ENCODE peak calls at places on chromosome 20, in nine cellular contexts. E, A, T, W, U, X, K, N and S are unnamed samples. For H3K4me1, the result is how much of the 10 kb centered on the place peaks cover.

GRCh38 chr20:7308163-7308562 is 540.7 kb downstream of the BMP2 start:
- DNase-seq in K (no peak), X (no peak), N (no peak), E (no peak), U (no peak), W (no peak), T (no peak), A (no peak), S (no peak)

GRCh38 chr20:9081423-9081966 is 12.6 kb downstream of the PLCB4 start:
- DNase-seq in K (no peak), A (no peak), X (no peak), E (no peak), W (no peak), U (no peak), N (no peak), T (no peak), S (no peak)

GRCh38 chr20:53676987-53677386 is 83.3 kb upstream of the ZNF217 start:
- DNase-seq in N (no peak), T (no peak), W (no peak), X (no peak), U (no peak), K (no peak), E (no peak), A (no peak), S (no peak)

GRCh38 chr20:31608256-31608980 is 3.3 kb downstream of the ID1 start:
- DNase-seq in A (peak), X (peak), W (peak), N (peak), K (peak), E (peak), T (peak), U (peak), S (peak)

GRCh38 chr20:48845721-48846306 is 18.0 kb upstream of the PREX1 start:
- DNase-seq in T (no peak), W (no peak), E (no peak), K (peak), N (no peak), X (no peak), U (no peak), A (no peak), S (no peak)

GRCh38 chr20:3461911-3462677 is 8.7 kb upstream of the ATRN start:
- DNase-seq in K (no peak), N (no peak), A (no peak), T (no peak), E (no peak), U (no peak), X (no peak), W (no peak), S (no peak)

GRCh38 chr20:41587523-41587922 is 30.7 kb downstream of the CHD6 start:
- DNase-seq in E (no peak), X (no peak), K (no peak), U (no peak), A (no peak), W (no peak), T (no peak), N (no peak), S (no peak)

GRCh38 chr20:33291830-33292355 is 8.9 kb downstream of the BPIFB1 start:
- DNase-seq in X (peak), U (no peak), A (no peak), E (no peak), T (no peak), K (peak), N (peak), W (peak), S (no peak)

GRCh38 chr20:31956556-31957220 is 4.8 kb upstream of the PDRG1 start:
- DNase-seq in U (no peak), E (no peak), A (no peak), T (no peak), X (no peak), W (no peak), N (no peak), K (no peak), S (no peak)

GRCh38 chr20:57920971-57921370 is 211.2 kb upstream of the PMEPA1 start:
- DNase-seq in T (no peak), X (no peak), N (no peak), K (no peak), E (no peak), U (no peak), W (no peak), A (no peak), S (no peak)

GRCh38 chr20:1474817-1475603 is 8.4 kb upstream of the NSFL1C start:
- DNase-seq in W (no peak), K (no peak), U (no peak), X (no peak), E (no peak), N (no peak), A (no peak), T (no peak), S (no peak)

GRCh38 chr20:49631074-49631716 is 63.3 kb upstream of the PTGIS start:
- DNase-seq in U (no peak), T (no peak), X (peak), N (no peak), W (no peak), K (no peak), E (peak), A (no peak), S (no peak)

GRCh38 chr20:3714092-3714491 is 1.7 kb upstream of the SIGLEC1 start:
- DNase-seq in A (peak), E (no peak), T (no peak), W (no peak), U (no peak), K (no peak), N (no peak), X (no peak), S (no peak)

GRCh38 chr20:54133434-54134427 is 40.1 kb downstream of the CYP24A1 start:
- DNase-seq in U (no peak), E (no peak), A (no peak), W (peak), T (peak), K (no peak), X (no peak), N (no peak), S (no peak)

GRCh38 chr20:389220-389619 is 8.7 kb downstream of the TRIB3 start:
- DNase-seq in T (no peak), E (no peak), N (peak), K (no peak), A (no peak), U (peak), X (no peak), W (no peak), S (no peak)

GRCh38 chr20:20743511-20744169 is 31.2 kb upstream of the RALGAPA2 start:
- DNase-seq in K (peak), U (peak), E (peak), A (peak), W (peak), X (peak), T (peak), N (peak), S (peak)

GRCh38 chr20:2890743-2891142 is 17.5 kb downstream of the PTPRA start:
- DNase-seq in T (no peak), N (no peak), A (no peak), W (no peak), X (no peak), E (no peak), K (peak), U (no peak), S (no peak)

GRCh38 chr20:16689906-16690305 is 39.9 kb upstream of the SNRPB2 start:
- DNase-seq in U (no peak), N (no peak), W (no peak), X (no peak), E (no peak), A (no peak), T (no peak), K (no peak), S (no peak)

GRCh38 chr20:3645309-3646066 is 17.7 kb downstream of the GFRA4 start:
- DNase-seq in A (no peak), U (no peak), W (no peak), K (no peak), T (no peak), E (no peak), N (no peak), X (no peak), S (no peak)

GRCh38 chr20:36173451-36173933 is 19.0 kb downstream of the EPB41L1 start:
- DNase-seq in A (no peak), K (no peak), T (no peak), E (no peak), N (no peak), X (no peak), W (no peak), U (no peak), S (peak)

GRCh38 chr20:25070821-25071473 is 11.0 kb downstream of the VSX1 start:
- DNase-seq in W (no peak), T (no peak), E (no peak), A (no peak), K (no peak), N (peak), X (no peak), U (no peak), S (no peak)

GRCh38 chr20:60528141-60528540 is 569.9 kb downstream of the CDH26 start:
- DNase-seq in W (no peak), K (no peak), E (no peak), A (no peak), X (no peak), N (no peak), T (no peak), U (no peak), S (no peak)

GRCh38 chr20:13913517-13913916 is 76.9 kb downstream of the SEL1L2 start:
- DNase-seq in A (no peak), W (no peak), U (no peak), K (no peak), N (no peak), E (no peak), X (no peak), T (no peak), S (no peak)

GRCh38 chr20:62368629-62369507 is 1.8 kb upstream of the LAMA5 start:
- DNase-seq in X (no peak), E (no peak), T (no peak), K (peak), A (peak), N (no peak), U (peak), W (peak), S (no peak)

GRCh38 chr20:2470051-2470431 is 548 bp downstream of the SNRPB start:
- DNase-seq in K (peak), T (peak), X (peak), U (no peak), N (no peak), W (peak), A (no peak), E (no peak), S (peak)

GRCh38 chr20:62675156-62675871 is 33.0 kb downstream of the SLCO4A1 start:
- DNase-seq in T (no peak), U (no peak), N (no peak), E (no peak), W (no peak), A (no peak), K (no peak), X (no peak), S (no peak)

GRCh38 chr20:21262812-21263211 is 40.3 kb upstream of the XRN2 start:
- DNase-seq in E (no peak), K (no peak), A (no peak), U (no peak), N (no peak), T (no peak), X (peak), W (no peak), S (no peak)

GRCh38 chr20:20712004-20712473 is 405 bp downstream of the RALGAPA2 start:
- DNase-seq in W (peak), U (peak), T (peak), N (no peak), A (no peak), E (no peak), X (peak), K (peak), S (peak)

GRCh38 chr20:47353224-47353696 is 3.2 kb downstream of the ZMYND8 start:
- DNase-seq in U (no peak), X (no peak), K (peak), E (no peak), T (no peak), N (no peak), A (no peak), W (no peak), S (no peak)
- H3K4me1 ChIP-seq in U (half or more), X (half or more), K (half or more), E (under half), T (half or more), N (half or more), A (half or more), W (half or more), S (half or more)

DNA sequence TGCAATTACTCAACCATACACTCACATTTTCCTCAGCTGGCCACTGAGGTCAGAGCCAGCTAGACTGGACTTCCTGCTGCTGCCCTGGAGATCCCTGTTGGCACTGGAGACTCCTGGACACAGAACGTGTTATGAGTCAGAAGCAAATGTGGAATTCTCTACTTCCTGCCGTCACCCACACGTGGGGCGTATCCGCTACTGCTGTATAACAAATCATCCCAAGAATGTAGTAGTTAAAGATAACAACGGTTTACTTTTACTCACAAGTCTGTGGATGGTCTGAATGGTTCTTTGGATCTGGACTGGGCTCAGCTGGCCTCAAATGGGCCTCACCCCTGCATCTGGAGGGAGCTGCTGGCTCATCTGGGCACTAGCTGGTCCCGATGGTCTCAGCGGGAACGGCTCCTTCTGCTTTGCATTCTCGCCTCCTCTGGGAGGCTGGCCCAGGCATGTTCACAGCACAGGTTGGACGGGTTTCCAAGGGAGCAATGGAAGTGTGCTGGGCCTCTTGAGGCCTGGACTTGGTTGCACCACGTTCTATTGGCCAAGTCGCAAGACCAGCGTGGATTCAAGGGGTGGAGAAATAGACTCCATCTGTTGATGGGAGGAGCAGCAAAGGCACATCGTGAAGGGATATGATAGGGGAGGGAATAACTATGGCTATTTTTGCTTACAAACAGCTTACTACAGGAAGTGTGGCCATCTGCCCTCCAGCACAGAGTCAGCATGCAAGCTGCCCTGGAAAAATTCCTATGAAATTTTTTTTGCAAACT is 118.5 kb downstream of the SNX5 start:
- DNase-seq in T (no peak), K (peak), U (no peak), E (no peak), W (peak), A (peak), X (peak), N (no peak), S (peak)
- H3K27ac ChIP-seq in T (no peak), K (peak), U (no peak), E (no peak), W (no peak), A (peak), X (no peak), N (peak), S (peak)

DNA sequence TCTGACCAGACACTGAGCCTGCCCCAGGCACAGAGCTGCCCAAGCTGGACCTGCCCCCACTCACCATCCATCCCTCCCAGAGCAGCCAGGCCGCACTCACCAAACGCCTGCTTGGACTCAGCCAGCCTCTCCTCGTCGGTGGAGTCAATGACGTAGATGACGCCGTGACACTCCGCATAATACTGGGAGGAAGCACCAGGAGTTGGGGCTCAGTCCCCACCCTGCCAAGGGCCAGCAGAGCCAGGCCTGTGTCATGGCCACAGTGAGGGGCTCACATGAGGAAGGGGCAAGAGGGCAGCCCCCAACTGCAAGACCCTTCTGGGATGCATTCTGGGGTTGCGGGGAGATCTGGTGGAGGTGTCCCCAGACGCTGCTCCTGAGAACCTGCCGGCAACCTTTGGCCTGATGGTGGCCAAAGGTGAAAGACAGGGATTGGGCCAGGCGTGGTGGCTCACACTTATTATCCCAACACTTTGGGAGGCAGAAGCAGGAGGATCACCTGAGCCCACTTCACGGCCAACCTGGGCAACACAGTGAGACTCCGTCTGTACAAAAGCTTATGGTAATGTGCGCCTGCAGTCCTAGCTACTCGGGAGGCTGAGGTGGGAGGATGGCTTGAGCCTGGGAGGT is 5.6 kb downstream of the ARFRP1 start:
- DNase-seq in A (peak), K (no peak), X (no peak), T (no peak), U (peak), N (peak), E (no peak), W (no peak), S (no peak)
- TF ChIP-seq POLR2A in A (no peak), K (no peak), X (no peak), T (no peak), U (no peak), N (no peak), E (no peak), W (peak), S (no peak)

DNA sequence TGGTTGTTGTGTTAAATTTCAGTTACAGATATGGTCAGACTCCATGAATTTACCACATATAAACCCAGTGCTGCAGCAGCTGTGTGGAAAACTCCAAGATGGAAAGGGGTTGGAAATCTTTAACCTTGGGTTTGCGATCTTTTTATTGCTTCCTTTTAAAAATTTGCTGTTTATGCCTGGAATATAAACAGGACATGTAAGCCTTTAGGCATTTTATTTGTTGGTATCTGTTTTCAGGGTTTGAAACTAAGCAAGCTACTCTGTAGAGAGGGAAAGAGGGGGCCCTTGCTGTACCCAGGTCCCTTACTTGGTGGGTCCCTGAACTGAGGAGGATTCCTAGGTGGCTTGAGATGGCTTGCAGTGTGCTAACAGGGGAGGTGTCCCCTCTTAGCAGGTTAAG is 800 bp downstream of the PKIG start:
- DNase-seq in U (no peak), W (no peak), E (no peak), A (no peak), K (peak), X (no peak), N (no peak), T (no peak), S (no peak)
- H3K4me1 ChIP-seq in U (under half), W (under half), E (under half), A (half or more), K (half or more), X (under half), N (half or more), T (under half), S (half or more)

GRCh38 chr20:38831049-38831691 is 25.7 kb downstream of the PPP1R16B start:
- DNase-seq in X (no peak), W (no peak), U (no peak), A (no peak), T (no peak), K (no peak), N (no peak), E (no peak), S (no peak)

GRCh38 chr20:38831995-38832620 is 26.6 kb downstream of the PPP1R16B start:
- DNase-seq in A (no peak), W (no peak), N (no peak), U (no peak), E (no peak), T (no peak), X (no peak), K (no peak), S (no peak)

GRCh38 chr20:38834868-38835267 is 29.4 kb downstream of the PPP1R16B start:
- DNase-seq in X (no peak), E (no peak), W (no peak), U (no peak), A (no peak), T (no peak), N (no peak), K (no peak), S (no peak)

GRCh38 chr20:38833857-38834164 is 28.3 kb downstream of the PPP1R16B start:
- DNase-seq in A (no peak), N (no peak), E (no peak), K (no peak), T (no peak), X (no peak), U (no peak), W (no peak), S (no peak)

GRCh38 chr20:38833154-38833856 is 27.8 kb downstream of the PPP1R16B start:
- DNase-seq in W (no peak), N (no peak), X (no peak), K (no peak), E (no peak), A (no peak), T (no peak), U (no peak), S (no peak)
- H3K27ac ChIP-seq in W (no peak), N (peak), X (no peak), K (no peak), E (no peak), A (no peak), T (no peak), U (no peak), S (no peak)

GRCh38 chr20:17715075-17715474 is 15.3 kb downstream of the BANF2 start:
- DNase-seq in N (no peak), W (no peak), X (no peak), K (no peak), A (no peak), U (no peak), E (no peak), T (no peak), S (no peak)

GRCh38 chr20:17709361-17710293 is 9.9 kb downstream of the BANF2 start:
- DNase-seq in U (no peak), A (no peak), T (no peak), N (no peak), E (no peak), K (no peak), X (no peak), W (peak), S (no peak)

GRCh38 chr20:17710379-17711305 is 10.9 kb downstream of the BANF2 start:
- DNase-seq in T (no peak), U (no peak), A (no peak), W (peak), E (no peak), N (no peak), X (no peak), K (no peak), S (no peak)

GRCh38 chr20:17712201-17712600 is 12.4 kb downstream of the BANF2 start:
- DNase-seq in N (no peak), T (no peak), U (no peak), W (no peak), K (no peak), X (peak), A (no peak), E (no peak), S (no peak)

DNA sequence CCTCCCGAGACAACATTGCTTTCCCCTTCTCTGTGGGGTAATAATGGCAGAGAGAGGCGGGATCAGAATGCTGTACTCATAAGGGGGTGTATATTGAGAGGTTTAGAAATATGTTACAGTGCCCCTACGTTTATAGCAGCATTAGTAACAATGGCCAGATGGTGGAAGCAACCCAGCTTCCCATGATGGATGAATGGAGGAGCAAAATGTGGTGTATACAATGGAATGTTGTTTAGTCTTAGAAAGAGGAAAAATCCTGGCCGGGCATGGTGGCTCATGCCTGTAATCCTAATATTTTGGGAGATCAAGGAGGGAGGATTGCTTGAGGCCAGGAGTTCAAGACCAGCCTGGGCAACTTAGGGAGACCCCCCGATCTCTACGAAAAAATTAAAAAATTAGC is 12.9 kb downstream of the BANF2 start:
- DNase-seq in E (no peak), X (no peak), K (no peak), U (no peak), A (no peak), N (no peak), W (no peak), T (no peak), S (no peak)
- TF ChIP-seq POLR2A in E (no peak), X (no peak), K (no peak), U (no peak), A (no peak), N (no peak), W (no peak), T (no peak), S (no peak)